ENCODE peak calls at places on chromosomes 13 and 19, in seven cellular contexts. X is endothelial cell; D is B cell; L is bronchial epithelial cell; K is BJ; V is activated CD8-positive, alpha-beta T cell treated with anti-CD3 and anti-CD28 coated beads for 36 hours; E is cardiac muscle cell. N is an unnamed sample.

GRCh38 chr19:30029721-30030510 is 87.9 kb downstream of the URI1 start:
- DNase-seq in X (no peak), D (no peak), L (peak), K (peak), V (peak), E (no peak), N (peak)

GRCh38 chr19:16541526-16542044 is 652 bp downstream of the CHERP start:
- DNase-seq in X (peak), D (peak), L (peak), K (no peak), V (peak), E (peak), N (peak)

GRCh38 chr19:23273022-23273593 is 22.9 kb upstream of the ZNF724 start:
- DNase-seq in X (no peak), D (no peak), L (no peak), K (no peak), V (peak), E (peak), N (no peak)

GRCh38 chr13:29845440-29846056 is 4.9 kb downstream of the UBL3 start:
- DNase-seq in X (no peak), D (no peak), L (no peak), K (no peak), V (no peak), E (no peak), N (no peak)

GRCh38 chr13:102852556-102852955 is 6.7 kb downstream of the ERCC5 start:
- DNase-seq in X (no peak), D (no peak), L (no peak), K (no peak), V (no peak), E (no peak), N (no peak)

GRCh38 chr13:112062619-112063308 is 4.2 kb upstream of the SOX1 start:
- DNase-seq in X (peak), D (no peak), L (no peak), K (no peak), V (no peak), E (peak), N (peak)

GRCh38 chr13:76685938-76686337 is 200.3 kb downstream of the KCTD12 start:
- DNase-seq in X (no peak), D (no peak), L (no peak), K (no peak), V (no peak), E (no peak), N (no peak)

GRCh38 chr19:10461047-10461949 is 41.0 kb downstream of the PDE4A start:
- DNase-seq in X (peak), D (peak), L (peak), K (peak), V (peak), E (peak), N (peak)

GRCh38 chr19:33883869-33884519 is 87.3 kb downstream of the KCTD15 start:
- DNase-seq in X (peak), D (no peak), L (no peak), K (no peak), V (no peak), E (no peak), N (no peak)

GRCh38 chr13:87123987-87124784 is 547.0 kb upstream of the SLITRK5 start:
- DNase-seq in X (no peak), D (no peak), L (peak), K (peak), V (no peak), E (peak), N (no peak)

GRCh38 chr19:16379521-16380313 is 55.1 kb downstream of the KLF2 start:
- DNase-seq in X (no peak), D (no peak), L (no peak), K (no peak), V (peak), E (no peak), N (no peak)

GRCh38 chr13:108154421-108154858 is 60.9 kb downstream of the LIG4 start:
- DNase-seq in X (no peak), D (no peak), L (peak), K (no peak), V (no peak), E (peak), N (no peak)

GRCh38 chr19:44847144-44848035 is 1.3 kb downstream of the NECTIN2 start:
- DNase-seq in X (peak), D (no peak), L (peak), K (no peak), V (no peak), E (peak), N (no peak)

GRCh38 chr19:28027116-28027515 is 1185.8 kb downstream of the UQCRFS1 start:
- DNase-seq in X (no peak), D (no peak), L (no peak), K (no peak), V (no peak), E (no peak), N (no peak)

GRCh38 chr19:1156305-1156801 is 17.7 kb downstream of the SBNO2 start:
- DNase-seq in X (no peak), D (peak), L (no peak), K (no peak), V (no peak), E (no peak), N (no peak)

GRCh38 chr19:1159864-1160595 is 14.0 kb downstream of the SBNO2 start:
- DNase-seq in X (no peak), D (peak), L (no peak), K (no peak), V (no peak), E (no peak), N (no peak)

GRCh38 chr19:1157931-1158884 is 15.9 kb downstream of the SBNO2 start:
- DNase-seq in X (no peak), D (peak), L (no peak), K (no peak), V (no peak), E (no peak), N (no peak)

GRCh38 chr19:1156830-1157615 is 17.0 kb downstream of the SBNO2 start:
- DNase-seq in X (no peak), D (peak), L (no peak), K (no peak), V (no peak), E (no peak), N (no peak)

GRCh38 chr19:1158885-1159448 is 15.1 kb downstream of the SBNO2 start:
- DNase-seq in X (no peak), D (peak), L (no peak), K (no peak), V (no peak), E (no peak), N (no peak)
- TF ChIP-seq CTCF in X (no peak), D (no peak), L (no peak), K (no peak), V (no peak), E (no peak), N (no peak)

DNA sequence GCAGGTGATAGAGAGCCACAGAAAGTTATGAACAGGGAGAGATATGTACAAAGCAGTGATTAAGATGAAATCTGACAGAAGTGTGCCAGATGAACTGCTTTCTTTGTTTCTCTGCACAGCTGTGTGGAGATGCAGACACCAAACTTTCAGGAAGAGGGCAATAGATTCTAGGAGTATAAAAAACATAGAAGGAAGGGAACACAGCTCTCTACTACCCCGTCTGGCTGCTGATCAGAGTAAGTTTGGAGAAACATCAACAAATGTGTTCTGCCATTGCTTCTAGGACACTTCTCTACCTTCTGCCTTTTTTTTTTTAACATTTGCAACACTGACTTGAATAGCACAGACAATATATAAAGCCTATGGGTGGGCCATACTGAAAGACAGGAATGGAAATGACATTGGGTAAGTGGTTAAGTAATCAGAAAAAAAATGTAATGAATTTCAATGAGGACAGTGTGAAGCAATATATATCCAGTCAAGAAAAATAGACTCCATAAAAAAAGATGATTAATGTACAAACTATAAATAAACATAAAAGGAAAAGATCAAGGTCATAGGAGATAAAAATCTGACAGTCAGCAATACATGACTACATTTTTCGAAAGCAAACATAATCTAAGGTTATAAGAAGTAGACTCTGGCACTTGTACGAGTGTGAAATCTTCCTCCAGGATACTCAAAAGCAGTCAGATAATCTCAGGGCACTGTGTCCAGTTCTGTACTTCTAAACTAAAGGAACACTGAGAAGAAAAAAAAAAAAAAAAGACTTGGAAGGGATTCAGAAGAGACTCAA is 21.4 kb downstream of the NUFIP1 start:
- DNase-seq in X (no peak), D (no peak), L (no peak), K (no peak), V (no peak), E (no peak), N (no peak)
- TF ChIP-seq CTCF in X (no peak), D (no peak), L (no peak), K (peak), V (no peak), E (peak), N (no peak)

DNA sequence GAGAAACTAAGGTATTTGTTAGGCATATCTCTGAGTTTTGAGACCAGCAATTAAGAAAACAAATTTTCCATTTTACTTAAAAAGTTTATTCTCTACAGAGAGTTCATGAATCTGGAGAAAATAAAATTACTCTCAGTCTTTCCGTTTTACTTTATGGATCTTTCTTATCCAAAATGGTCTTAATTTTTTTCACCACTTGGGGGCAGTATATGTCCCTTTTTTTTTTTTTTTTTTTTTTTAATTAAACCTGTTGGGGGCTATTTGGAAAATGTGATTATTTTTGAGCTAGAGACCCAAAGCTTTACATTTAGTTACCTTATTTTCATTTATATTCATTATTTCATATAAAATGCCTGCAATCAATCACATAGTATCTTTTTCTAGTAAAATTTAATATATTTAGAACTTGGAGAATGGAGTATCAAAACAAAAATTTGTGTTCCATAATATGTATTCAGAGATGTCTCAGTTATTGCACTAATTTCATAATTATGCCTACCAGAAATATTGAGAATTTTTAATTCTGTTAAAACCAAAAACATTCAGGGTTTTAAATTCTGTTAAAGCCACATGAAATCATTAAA is 27.1 kb downstream of the PIBF1 start:
- DNase-seq in X (no peak), D (no peak), L (peak), K (no peak), V (no peak), E (peak), N (no peak)
- TF ChIP-seq CTCF in X (peak), D (peak), L (peak), K (peak), V (peak), E (peak), N (peak)

DNA sequence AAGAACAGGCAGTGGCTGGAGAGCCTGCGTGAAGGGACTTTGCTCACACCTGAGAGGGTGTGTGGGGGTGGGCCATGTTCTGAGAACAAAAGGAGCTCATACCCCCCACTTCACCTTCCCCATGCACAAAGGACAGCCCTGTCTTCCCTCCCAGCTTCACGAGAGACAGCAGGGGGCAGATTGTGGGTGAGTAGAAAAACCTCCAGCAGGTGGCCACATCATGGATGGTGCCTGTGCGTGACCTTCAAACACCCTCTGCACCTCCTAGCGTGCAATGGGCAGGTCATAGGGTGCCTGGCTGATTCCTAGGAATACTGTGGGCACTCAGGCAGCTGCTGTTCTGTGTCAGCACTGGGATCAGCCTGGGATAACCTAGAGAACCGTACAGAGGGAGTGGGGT is 36.3 kb upstream of the PSG9 start:
- DNase-seq in X (no peak), D (no peak), L (no peak), K (no peak), V (no peak), E (no peak), N (no peak)
- TF ChIP-seq CTCF in X (no peak), D (no peak), L (peak), K (peak), V (no peak), E (no peak), N (no peak)

GRCh38 chr13:21341637-21342422 is 117.3 kb downstream of the ZDHHC20 start:
- DNase-seq in X (no peak), D (no peak), L (no peak), K (no peak), V (no peak), E (no peak), N (no peak)

GRCh38 chr13:21347753-21348318 is 111.3 kb downstream of the ZDHHC20 start:
- DNase-seq in X (no peak), D (no peak), L (no peak), K (no peak), V (no peak), E (no peak), N (no peak)

GRCh38 chr13:21342699-21343442 is 116.2 kb downstream of the ZDHHC20 start:
- DNase-seq in X (no peak), D (no peak), L (no peak), K (no peak), V (no peak), E (no peak), N (no peak)

GRCh38 chr13:21343659-21344058 is 115.4 kb downstream of the ZDHHC20 start:
- DNase-seq in X (no peak), D (no peak), L (no peak), K (no peak), V (no peak), E (no peak), N (no peak)

GRCh38 chr13:21344662-21345176 is 114.4 kb downstream of the ZDHHC20 start:
- DNase-seq in X (no peak), D (no peak), L (no peak), K (no peak), V (peak), E (no peak), N (no peak)
- TF ChIP-seq CTCF in X (no peak), D (no peak), L (no peak), K (no peak), V (no peak), E (no peak), N (no peak)

GRCh38 chr13:27665761-27666160 is 44.1 kb downstream of the POLR1D start:
- DNase-seq in X (no peak), D (no peak), L (no peak), K (no peak), V (no peak), E (no peak), N (no peak)

GRCh38 chr13:27662738-27663470 is 41.2 kb downstream of the POLR1D start:
- DNase-seq in X (no peak), D (no peak), L (peak), K (no peak), V (no peak), E (no peak), N (no peak)

GRCh38 chr13:27663947-27664346 is 42.3 kb downstream of the POLR1D start:
- DNase-seq in X (no peak), D (no peak), L (no peak), K (no peak), V (no peak), E (peak), N (no peak)

GRCh38 chr13:27666951-27667350 is 45.3 kb downstream of the POLR1D start:
- DNase-seq in X (no peak), D (no peak), L (no peak), K (no peak), V (no peak), E (no peak), N (no peak)

DNA sequence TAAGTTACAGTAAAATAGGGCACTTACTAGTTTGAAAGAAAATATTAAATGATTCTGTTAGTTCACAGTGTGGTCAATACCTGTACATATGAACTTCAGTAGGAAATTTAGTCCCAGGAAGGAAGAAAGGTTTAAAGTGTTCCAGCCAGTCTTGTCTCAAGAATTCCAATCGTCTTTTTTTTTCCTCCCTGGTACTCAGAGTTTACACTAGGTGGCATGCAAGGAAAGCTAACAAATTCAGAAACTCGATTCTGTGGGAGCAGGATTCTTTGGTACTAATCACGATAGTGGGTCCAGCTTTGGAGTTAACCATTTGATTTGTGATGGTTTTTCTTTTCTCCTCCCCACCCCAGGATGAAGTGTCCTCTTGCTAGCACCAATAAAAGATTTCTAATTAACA is 43.6 kb downstream of the POLR1D start:
- DNase-seq in X (no peak), D (no peak), L (no peak), K (no peak), V (no peak), E (peak), N (no peak)
- TF ChIP-seq CTCF in X (no peak), D (no peak), L (peak), K (peak), V (no peak), E (peak), N (no peak)

GRCh38 chr19:6772028-6772865 is at the start of gene VAV1:
- DNase-seq in X (no peak), D (peak), L (no peak), K (no peak), V (peak), E (no peak), N (peak)
- TF ChIP-seq CTCF in X (no peak), D (peak), L (peak), K (no peak), V (peak), E (no peak), N (peak)

GRCh38 chr13:110644892-110645521 is 29.7 kb downstream of the NAXD start:
- DNase-seq in X (peak), D (peak), L (peak), K (no peak), V (peak), E (peak), N (peak)
- TF ChIP-seq CTCF in X (no peak), D (peak), L (peak), K (peak), V (peak), E (peak), N (peak)

N was measured in GM13977.